ENCODE peak calls at places on chromosomes 1 and 21, in six cellular contexts. U, V, Y, M, B and G are unnamed samples.

GRCh38 chr1:184576822-184577790 is 177.6 kb downstream of the EDEM3 start:
- DNase-seq in B (no peak), U (no peak), Y (no peak), V (no peak), M (no peak), G (no peak)

GRCh38 chr1:17355898-17356297 is 16.1 kb upstream of the PADI6 start:
- DNase-seq in U (no peak), M (no peak), Y (no peak), B (no peak), V (no peak), G (no peak)

GRCh38 chr1:54928327-54928726 is 41.3 kb upstream of the DHCR24 start:
- DNase-seq in B (no peak), V (no peak), M (no peak), Y (no peak), U (no peak), G (no peak)

GRCh38 chr1:37661401-37661800 is 26.7 kb upstream of the RSPO1 start:
- DNase-seq in Y (no peak), B (no peak), V (no peak), M (no peak), U (no peak), G (no peak)

GRCh38 chr1:51331206-51332100 is 1.1 kb upstream of the TTC39A start:
- DNase-seq in M (no peak), U (no peak), V (peak; percentile 29), B (no peak), Y (no peak), G (no peak)

GRCh38 chr1:169745015-169745861 is 11.4 kb upstream of the SELE start:
- DNase-seq in V (peak; percentile 87), Y (no peak), B (no peak), U (no peak), M (no peak), G (no peak)

GRCh38 chr1:11550664-11551283 is 71.8 kb downstream of the DISP3 start:
- DNase-seq in Y (peak; percentile 73), V (peak; percentile 89), U (peak; percentile 42), M (no peak), B (peak; percentile 57), G (no peak)

GRCh38 chr1:184479435-184480202 is 92.8 kb downstream of the C1orf21 start:
- DNase-seq in V (no peak), M (no peak), Y (no peak), B (no peak), U (no peak), G (no peak)

GRCh38 chr1:245390975-245391374 is 236.2 kb downstream of the KIF26B start:
- DNase-seq in U (no peak), V (no peak), M (no peak), Y (no peak), B (no peak), G (no peak)

GRCh38 chr1:12296623-12297022 is 66.8 kb downstream of the VPS13D start:
- DNase-seq in B (no peak), U (no peak), V (peak; percentile 63), Y (no peak), M (no peak), G (no peak)

GRCh38 chr1:53505891-53506290 is 46.7 kb downstream of the DMRTB1 start:
- DNase-seq in U (no peak), Y (no peak), V (no peak), M (no peak), B (no peak), G (no peak)

GRCh38 chr1:154849645-154850131 is 20.4 kb downstream of the KCNN3 start:
- DNase-seq in Y (no peak), B (no peak), M (no peak), U (no peak), V (no peak), G (no peak)

GRCh38 chr1:156429308-156430060 is 60.5 kb downstream of the RHBG start:
- DNase-seq in M (no peak), Y (no peak), B (peak; percentile 27), V (no peak), U (no peak), G (no peak)

GRCh38 chr21:15054606-15055239 is 10.1 kb downstream of the NRIP1 start:
- DNase-seq in B (no peak), U (no peak), V (no peak), M (no peak), Y (no peak), G (no peak)

GRCh38 chr1:31354266-31354665 is 18.6 kb downstream of the FABP3 start:
- DNase-seq in B (no peak), M (no peak), Y (no peak), U (no peak), V (peak; percentile 21), G (no peak)

GRCh38 chr1:109277434-109278204 is 5.3 kb downstream of the PSRC1 start:
- DNase-seq in U (peak; percentile 78), V (peak; percentile 78), Y (peak; percentile 52), M (peak; percentile 84), B (peak; percentile 74), G (peak; percentile 42)

GRCh38 chr21:19011448-19011847 is 607.9 kb upstream of the TMPRSS15 start:
- DNase-seq in M (no peak), B (no peak), U (peak; percentile 20), V (no peak), Y (no peak), G (no peak)

GRCh38 chr1:113219377-113219776 is 146.4 kb downstream of the LRIG2 start:
- DNase-seq in U (no peak), V (no peak), Y (no peak), M (no peak), B (no peak), G (no peak)

GRCh38 chr1:58287894-58288623 is 258.5 kb downstream of the OMA1 start:
- DNase-seq in M (no peak), V (no peak), B (no peak), U (no peak), Y (no peak), G (no peak)

GRCh38 chr21:37845535-37845934 is 70.7 kb downstream of the KCNJ6 start:
- DNase-seq in U (no peak), Y (no peak), M (no peak), V (no peak), B (no peak), G (no peak)

GRCh38 chr1:41846595-41846994 is 72.1 kb downstream of the HIVEP3 start:
- DNase-seq in M (no peak), B (no peak), U (no peak), V (peak; percentile 34), Y (no peak), G (no peak)

GRCh38 chr1:22749919-22750670 is 39.5 kb downstream of the EPHB2 start:
- DNase-seq in V (peak; percentile 93), M (peak; percentile 72), U (no peak), B (peak; percentile 35), Y (peak; percentile 36), G (no peak)

GRCh38 chr1:155226910-155227260 is 18.4 kb downstream of the MTX1 start:
- DNase-seq in Y (no peak), B (no peak), U (peak; percentile 35), M (peak; percentile 74), V (peak; percentile 46), G (no peak)

GRCh38 chr21:45361033-45361997 is 43.6 kb upstream of the COL18A1 start:
- DNase-seq in B (no peak), M (no peak), V (no peak), U (no peak), Y (no peak), G (no peak)

GRCh38 chr1:16236091-16236494 is 890 bp downstream of the CPLANE2 start:
- DNase-seq in B (no peak), M (peak; percentile 47), V (peak; percentile 9), U (no peak), Y (peak; percentile 27), G (no peak)

GRCh38 chr1:220784751-220785150 is 2.0 kb upstream of the MTARC1 start:
- DNase-seq in V (no peak), U (no peak), B (no peak), Y (no peak), M (no peak), G (no peak)

GRCh38 chr1:183239220-183239742 is 53.2 kb downstream of the LAMC2 start:
- DNase-seq in U (no peak), V (no peak), B (no peak), Y (no peak), M (no peak), G (no peak)